ENCODE peak calls at places on chromosomes 5 and 9, in ten cellular contexts. One of them, this sample, is unnamed. For H3K4me1 and H3K36me3, the result is how much of the 10 kb centered on the place peaks cover.

GRCh38 chr5:151202381-151203139 is 21.3 kb downstream of the CCDC69 start:
- DNase-seq in IMR-90: peak
- DNase-seq in heart left ventricle: no peak
- DNase-seq in body of pancreas: no peak
- DNase-seq in esophagus squamous epithelium: no peak
- DNase-seq in stomach: no peak
- DNase-seq in Peyer's patch: peak
- DNase-seq in H1: no peak
- DNase-seq in HCT116: peak
- DNase-seq in breast epithelium: no peak
- DNase-seq in this sample: no peak

GRCh38 chr5:82375488-82376294 is 97.5 kb upstream of the RPS23 start:
- DNase-seq in IMR-90: no peak
- DNase-seq in heart left ventricle: no peak
- DNase-seq in body of pancreas: no peak
- DNase-seq in esophagus squamous epithelium: no peak
- DNase-seq in stomach: no peak
- DNase-seq in Peyer's patch: no peak
- DNase-seq in H1: no peak
- DNase-seq in HCT116: no peak
- DNase-seq in breast epithelium: no peak
- DNase-seq in this sample: no peak

GRCh38 chr9:113993838-113994540 is 84.1 kb downstream of the AMBP start:
- DNase-seq in IMR-90: peak
- DNase-seq in heart left ventricle: peak
- DNase-seq in body of pancreas: peak
- DNase-seq in esophagus squamous epithelium: no peak
- DNase-seq in stomach: peak
- DNase-seq in Peyer's patch: no peak
- DNase-seq in H1: no peak
- DNase-seq in HCT116: no peak
- DNase-seq in breast epithelium: peak
- DNase-seq in this sample: peak

GRCh38 chr9:29214162-29214520 is 1640.9 kb upstream of the C9orf72 start:
- DNase-seq in IMR-90: no peak
- DNase-seq in heart left ventricle: no peak
- DNase-seq in body of pancreas: peak
- DNase-seq in esophagus squamous epithelium: no peak
- DNase-seq in stomach: peak
- DNase-seq in Peyer's patch: no peak
- DNase-seq in H1: no peak
- DNase-seq in HCT116: no peak
- DNase-seq in breast epithelium: no peak
- DNase-seq in this sample: no peak

GRCh38 chr5:80128129-80128528 is 93.0 kb downstream of the THBS4 start:
- DNase-seq in IMR-90: no peak
- DNase-seq in heart left ventricle: no peak
- DNase-seq in body of pancreas: no peak
- DNase-seq in esophagus squamous epithelium: no peak
- DNase-seq in stomach: no peak
- DNase-seq in Peyer's patch: no peak
- DNase-seq in H1: no peak
- DNase-seq in HCT116: no peak
- DNase-seq in breast epithelium: no peak
- DNase-seq in this sample: no peak

GRCh38 chr5:56918054-56918453 is 8.7 kb downstream of the SETD9 start:
- DNase-seq in IMR-90: no peak
- DNase-seq in heart left ventricle: no peak
- DNase-seq in body of pancreas: no peak
- DNase-seq in esophagus squamous epithelium: no peak
- DNase-seq in stomach: no peak
- DNase-seq in Peyer's patch: no peak
- DNase-seq in H1: no peak
- DNase-seq in HCT116: no peak
- DNase-seq in breast epithelium: no peak
- DNase-seq in this sample: no peak

GRCh38 chr9:35112257-35113020 is 3.2 kb downstream of the ATOSB start:
- DNase-seq in IMR-90: peak
- DNase-seq in heart left ventricle: peak
- DNase-seq in body of pancreas: peak
- DNase-seq in esophagus squamous epithelium: no peak
- DNase-seq in stomach: no peak
- DNase-seq in Peyer's patch: no peak
- DNase-seq in H1: no peak
- DNase-seq in HCT116: no peak
- DNase-seq in breast epithelium: no peak
- DNase-seq in this sample: no peak

GRCh38 chr5:35863159-35863558 is 6.5 kb downstream of the IL7R start:
- DNase-seq in IMR-90: no peak
- DNase-seq in heart left ventricle: no peak
- DNase-seq in body of pancreas: no peak
- DNase-seq in esophagus squamous epithelium: no peak
- DNase-seq in stomach: no peak
- DNase-seq in Peyer's patch: no peak
- DNase-seq in H1: no peak
- DNase-seq in HCT116: no peak
- DNase-seq in breast epithelium: no peak
- DNase-seq in this sample: no peak

GRCh38 chr9:35042081-35042604 is 30.3 kb downstream of the VCP start:
- DNase-seq in IMR-90: peak
- DNase-seq in heart left ventricle: no peak
- DNase-seq in body of pancreas: no peak
- DNase-seq in esophagus squamous epithelium: no peak
- DNase-seq in stomach: no peak
- DNase-seq in Peyer's patch: no peak
- DNase-seq in H1: no peak
- DNase-seq in HCT116: no peak
- DNase-seq in breast epithelium: no peak
- DNase-seq in this sample: peak

GRCh38 chr9:109311731-109312130 is 9.1 kb downstream of the EPB41L4B start:
- DNase-seq in IMR-90: no peak
- DNase-seq in heart left ventricle: no peak
- DNase-seq in body of pancreas: no peak
- DNase-seq in esophagus squamous epithelium: no peak
- DNase-seq in stomach: no peak
- DNase-seq in Peyer's patch: no peak
- DNase-seq in H1: no peak
- DNase-seq in HCT116: no peak
- DNase-seq in breast epithelium: no peak
- DNase-seq in this sample: no peak

GRCh38 chr5:6804766-6805165 is 91.5 kb downstream of the TENT4A start:
- DNase-seq in IMR-90: peak
- DNase-seq in heart left ventricle: no peak
- DNase-seq in body of pancreas: no peak
- DNase-seq in esophagus squamous epithelium: no peak
- DNase-seq in stomach: no peak
- DNase-seq in Peyer's patch: no peak
- DNase-seq in H1: no peak
- DNase-seq in HCT116: no peak
- DNase-seq in breast epithelium: no peak
- DNase-seq in this sample: no peak

GRCh38 chr5:123156577-123157296 is 67.7 kb downstream of the PRDM6 start:
- DNase-seq in IMR-90: peak
- DNase-seq in heart left ventricle: no peak
- DNase-seq in body of pancreas: no peak
- DNase-seq in esophagus squamous epithelium: no peak
- DNase-seq in stomach: no peak
- DNase-seq in Peyer's patch: no peak
- DNase-seq in H1: no peak
- DNase-seq in HCT116: no peak
- DNase-seq in breast epithelium: no peak
- DNase-seq in this sample: no peak

GRCh38 chr9:31065691-31066090 is 1318.8 kb upstream of the ACO1 start:
- DNase-seq in IMR-90: no peak
- DNase-seq in heart left ventricle: no peak
- DNase-seq in body of pancreas: no peak
- DNase-seq in esophagus squamous epithelium: no peak
- DNase-seq in stomach: no peak
- DNase-seq in Peyer's patch: no peak
- DNase-seq in H1: no peak
- DNase-seq in HCT116: no peak
- DNase-seq in breast epithelium: no peak
- DNase-seq in this sample: no peak

GRCh38 chr9:88789785-88790184 is 201.5 kb upstream of the S1PR3 start:
- DNase-seq in IMR-90: peak
- DNase-seq in heart left ventricle: no peak
- DNase-seq in body of pancreas: no peak
- DNase-seq in esophagus squamous epithelium: no peak
- DNase-seq in stomach: no peak
- DNase-seq in Peyer's patch: no peak
- DNase-seq in H1: no peak
- DNase-seq in HCT116: no peak
- DNase-seq in breast epithelium: no peak
- DNase-seq in this sample: no peak

GRCh38 chr9:111597852-111598729 is 1.4 kb downstream of the PTGR1 start:
- DNase-seq in IMR-90: peak
- DNase-seq in heart left ventricle: peak
- DNase-seq in body of pancreas: peak
- DNase-seq in esophagus squamous epithelium: no peak
- DNase-seq in stomach: peak
- DNase-seq in Peyer's patch: peak
- DNase-seq in H1: peak
- DNase-seq in HCT116: peak
- DNase-seq in breast epithelium: peak
- DNase-seq in this sample: peak
- TF ChIP-seq POLR2A in IMR-90: no peak
- TF ChIP-seq POLR2A in heart left ventricle: no peak
- TF ChIP-seq POLR2A in body of pancreas: no peak
- TF ChIP-seq POLR2A in esophagus squamous epithelium: no peak
- TF ChIP-seq POLR2A in stomach: no peak
- TF ChIP-seq POLR2A in Peyer's patch: no peak
- TF ChIP-seq POLR2A in H1: no peak
- TF ChIP-seq POLR2A in HCT116: no peak
- TF ChIP-seq POLR2A in breast epithelium: no peak
- TF ChIP-seq POLR2A in this sample: no peak

GRCh38 chr9:105246656-105247162 is 2.3 kb downstream of the SLC44A1 start:
- DNase-seq in IMR-90: no peak
- DNase-seq in heart left ventricle: no peak
- DNase-seq in body of pancreas: no peak
- DNase-seq in esophagus squamous epithelium: no peak
- DNase-seq in stomach: no peak
- DNase-seq in Peyer's patch: no peak
- DNase-seq in H1: no peak
- DNase-seq in HCT116: no peak
- DNase-seq in breast epithelium: no peak
- DNase-seq in this sample: no peak
- H3K4me1 ChIP-seq in IMR-90: under half
- H3K4me1 ChIP-seq in heart left ventricle: under half
- H3K4me1 ChIP-seq in body of pancreas: under half
- H3K4me1 ChIP-seq in esophagus squamous epithelium: under half
- H3K4me1 ChIP-seq in stomach: half or more
- H3K4me1 ChIP-seq in Peyer's patch: under half
- H3K4me1 ChIP-seq in H1: under half
- H3K4me1 ChIP-seq in HCT116: under half
- H3K4me1 ChIP-seq in breast epithelium: under half
- H3K4me1 ChIP-seq in this sample: under half

DNA sequence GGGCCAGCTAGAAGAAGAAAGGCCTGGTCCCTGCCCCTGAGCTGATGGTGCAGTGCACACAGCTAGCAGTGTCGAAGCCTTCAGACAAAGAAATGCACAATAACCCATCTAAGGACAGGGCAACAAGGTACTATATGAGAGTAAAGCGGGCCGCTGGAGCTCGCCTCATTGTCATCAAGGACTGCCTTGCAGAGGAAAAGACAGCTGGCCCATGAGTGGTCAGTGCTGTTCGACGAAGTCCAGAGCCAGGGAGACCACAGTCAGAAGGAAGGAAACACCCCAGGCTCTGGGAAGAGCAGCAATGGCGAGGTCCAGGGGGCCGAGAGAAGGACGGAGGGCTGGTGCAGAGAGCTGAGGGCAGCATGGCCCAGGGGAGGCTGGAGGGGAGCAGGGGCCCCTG is 17.3 kb downstream of the ATPSCKMT start:
- DNase-seq in IMR-90: no peak
- DNase-seq in heart left ventricle: no peak
- DNase-seq in body of pancreas: no peak
- DNase-seq in esophagus squamous epithelium: no peak
- DNase-seq in stomach: no peak
- DNase-seq in Peyer's patch: no peak
- DNase-seq in H1: no peak
- DNase-seq in HCT116: no peak
- DNase-seq in breast epithelium: no peak
- DNase-seq in this sample: no peak
- H3K36me3 ChIP-seq in IMR-90: under half
- H3K36me3 ChIP-seq in heart left ventricle: under half
- H3K36me3 ChIP-seq in body of pancreas: under half
- H3K36me3 ChIP-seq in esophagus squamous epithelium: under half
- H3K36me3 ChIP-seq in stomach: under half
- H3K36me3 ChIP-seq in Peyer's patch: under half
- H3K36me3 ChIP-seq in H1: under half
- H3K36me3 ChIP-seq in HCT116: under half
- H3K36me3 ChIP-seq in breast epithelium: under half
- H3K36me3 ChIP-seq in this sample: under half

DNA sequence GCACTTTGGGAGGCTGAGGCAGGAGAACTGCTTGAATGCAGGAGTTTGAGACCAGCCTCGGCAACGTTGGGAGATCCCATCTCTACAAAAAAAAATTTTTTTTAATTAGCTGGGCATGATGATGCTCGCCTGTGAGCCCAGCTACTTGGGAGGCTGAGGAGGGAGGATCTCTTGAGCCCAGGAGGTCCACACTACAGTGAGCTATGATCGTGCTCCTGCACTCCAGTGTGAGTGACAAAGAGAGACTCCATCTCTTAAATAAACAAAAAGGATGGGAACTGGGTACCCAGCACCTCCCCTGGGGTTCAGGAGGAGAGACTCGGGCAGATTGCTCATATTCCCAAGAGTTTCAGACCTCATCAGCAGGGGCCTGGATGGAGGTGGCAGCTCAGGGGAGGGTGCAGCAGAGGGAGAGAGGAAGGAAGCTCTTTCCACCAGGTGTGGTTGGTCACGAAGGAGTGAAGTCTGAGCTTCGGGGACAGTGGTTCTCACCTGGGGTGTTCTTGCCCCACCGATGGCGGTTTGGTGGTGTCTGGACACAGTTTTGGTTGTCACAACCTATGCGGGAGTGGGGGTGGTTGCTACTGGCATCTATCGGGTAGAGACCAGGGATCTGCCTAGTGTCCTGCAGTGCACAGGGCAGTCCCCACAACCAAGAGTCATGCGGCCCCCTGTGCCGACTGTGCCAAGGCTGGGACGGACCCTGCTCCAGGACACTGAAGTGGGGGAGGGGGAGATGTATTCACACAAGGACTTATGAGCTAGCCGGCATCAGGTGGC is 72.7 kb downstream of the ANKRD33B start:
- DNase-seq in IMR-90: no peak
- DNase-seq in heart left ventricle: no peak
- DNase-seq in body of pancreas: no peak
- DNase-seq in esophagus squamous epithelium: no peak
- DNase-seq in stomach: no peak
- DNase-seq in Peyer's patch: no peak
- DNase-seq in H1: no peak
- DNase-seq in HCT116: no peak
- DNase-seq in breast epithelium: no peak
- DNase-seq in this sample: no peak
- TF ChIP-seq POLR2A in IMR-90: no peak
- TF ChIP-seq POLR2A in heart left ventricle: no peak
- TF ChIP-seq POLR2A in body of pancreas: no peak
- TF ChIP-seq POLR2A in esophagus squamous epithelium: no peak
- TF ChIP-seq POLR2A in stomach: no peak
- TF ChIP-seq POLR2A in Peyer's patch: no peak
- TF ChIP-seq POLR2A in H1: no peak
- TF ChIP-seq POLR2A in HCT116: no peak
- TF ChIP-seq POLR2A in breast epithelium: no peak
- TF ChIP-seq POLR2A in this sample: no peak

This sample was measured in gastrocnemius medialis.